ENCODE peak calls at places on chromosomes 4 and X, in five cellular contexts. One of them, this sample, is unnamed.

GRCh38 chrX:96979766-96980165 is 96.1 kb downstream of the RPA4 start:
- DNase-seq in activated T-cell treated with anti-CD3 and anti-CD28 coated beads for 24 hours: no peak
- DNase-seq in effector memory CD4-positive, alpha-beta T cell: no peak
- DNase-seq in HFFc6: no peak
- DNase-seq in RPMI7951: no peak
- DNase-seq in this sample: no peak

GRCh38 chr4:12724520-12724919 is 759.6 kb downstream of the RAB28 start:
- DNase-seq in activated T-cell treated with anti-CD3 and anti-CD28 coated beads for 24 hours: no peak
- DNase-seq in effector memory CD4-positive, alpha-beta T cell: no peak
- DNase-seq in HFFc6: no peak
- DNase-seq in RPMI7951: peak; percentile 4
- DNase-seq in this sample: no peak

GRCh38 chrX:9227276-9227675 is 193.3 kb upstream of the FAM9B start:
- DNase-seq in activated T-cell treated with anti-CD3 and anti-CD28 coated beads for 24 hours: no peak
- DNase-seq in effector memory CD4-positive, alpha-beta T cell: no peak
- DNase-seq in HFFc6: no peak
- DNase-seq in RPMI7951: no peak
- DNase-seq in this sample: no peak

GRCh38 chr4:138037716-138038115 is 204.4 kb downstream of the SLC7A11 start:
- DNase-seq in activated T-cell treated with anti-CD3 and anti-CD28 coated beads for 24 hours: no peak
- DNase-seq in effector memory CD4-positive, alpha-beta T cell: no peak
- DNase-seq in HFFc6: peak; percentile 61
- DNase-seq in RPMI7951: peak; percentile 9
- DNase-seq in this sample: no peak

GRCh38 chrX:20906571-20906970 is 467.6 kb upstream of the CNKSR2 start:
- DNase-seq in activated T-cell treated with anti-CD3 and anti-CD28 coated beads for 24 hours: no peak
- DNase-seq in effector memory CD4-positive, alpha-beta T cell: no peak
- DNase-seq in HFFc6: no peak
- DNase-seq in RPMI7951: no peak
- DNase-seq in this sample: no peak

GRCh38 chr4:126890994-126891393 is 741.8 kb upstream of the INTU start:
- DNase-seq in activated T-cell treated with anti-CD3 and anti-CD28 coated beads for 24 hours: no peak
- DNase-seq in effector memory CD4-positive, alpha-beta T cell: no peak
- DNase-seq in HFFc6: no peak
- DNase-seq in RPMI7951: peak; percentile 10
- DNase-seq in this sample: no peak

GRCh38 chrX:16671005-16671404 is 21.0 kb downstream of the S100G start:
- DNase-seq in activated T-cell treated with anti-CD3 and anti-CD28 coated beads for 24 hours: no peak
- DNase-seq in effector memory CD4-positive, alpha-beta T cell: no peak
- DNase-seq in HFFc6: no peak
- DNase-seq in RPMI7951: peak; percentile 42
- DNase-seq in this sample: no peak

GRCh38 chr4:80237992-80238391 is 28.5 kb upstream of the FGF5 start:
- DNase-seq in activated T-cell treated with anti-CD3 and anti-CD28 coated beads for 24 hours: no peak
- DNase-seq in effector memory CD4-positive, alpha-beta T cell: no peak
- DNase-seq in HFFc6: peak; percentile 95
- DNase-seq in RPMI7951: peak; percentile 85
- DNase-seq in this sample: no peak

GRCh38 chrX:50704987-50705386 is 109.0 kb downstream of the SHROOM4 start:
- DNase-seq in activated T-cell treated with anti-CD3 and anti-CD28 coated beads for 24 hours: no peak
- DNase-seq in effector memory CD4-positive, alpha-beta T cell: no peak
- DNase-seq in HFFc6: no peak
- DNase-seq in RPMI7951: no peak
- DNase-seq in this sample: no peak